ENCODE peak calls at places on chromosomes 16 and 17, in ten cellular contexts. One of them, this sample, is unnamed.
A peak's percentile ranks its signal among the peaks of the same experiment; 100 is the strongest.

GRCh38 chr16:85332175-85332574 is 219.9 kb upstream of the CIBAR2 start:
- DNase-seq in uterus: no peak
- DNase-seq in tibial nerve: no peak
- DNase-seq in gastrocnemius medialis: no peak
- DNase-seq in pancreas: no peak
- DNase-seq in fibroblast of lung: no peak
- DNase-seq in adipocyte: no peak
- DNase-seq in aorta: no peak
- DNase-seq in tibial artery: no peak
- DNase-seq in heart right ventricle: no peak
- DNase-seq in this sample: no peak

GRCh38 chr16:83402969-83403368 is 404.8 kb upstream of the HSBP1 start:
- DNase-seq in fibroblast of lung: peak; percentile 70
- DNase-seq in heart right ventricle: no peak
- DNase-seq in aorta: no peak
- DNase-seq in tibial nerve: no peak
- DNase-seq in uterus: no peak
- DNase-seq in gastrocnemius medialis: no peak
- DNase-seq in tibial artery: no peak
- DNase-seq in adipocyte: no peak
- DNase-seq in pancreas: no peak
- DNase-seq in this sample: no peak

GRCh38 chr17:73639926-73640325 is 4.3 kb downstream of the SDK2 start:
- DNase-seq in adipocyte: no peak
- DNase-seq in tibial artery: peak; percentile 38
- DNase-seq in pancreas: no peak
- DNase-seq in aorta: peak; percentile 56
- DNase-seq in gastrocnemius medialis: no peak
- DNase-seq in heart right ventricle: no peak
- DNase-seq in uterus: no peak
- DNase-seq in tibial nerve: no peak
- DNase-seq in fibroblast of lung: no peak
- DNase-seq in this sample: no peak

GRCh38 chr17:39979865-39980401 is 674 bp upstream of the PSMD3 start:
- DNase-seq in tibial nerve: no peak
- DNase-seq in adipocyte: peak; percentile 66
- DNase-seq in tibial artery: no peak
- DNase-seq in pancreas: no peak
- DNase-seq in aorta: no peak
- DNase-seq in gastrocnemius medialis: no peak
- DNase-seq in uterus: peak; percentile 35
- DNase-seq in fibroblast of lung: peak; percentile 58
- DNase-seq in heart right ventricle: no peak
- DNase-seq in this sample: peak; percentile 19

GRCh38 chr16:51880776-51881175 is 666.2 kb downstream of the TOX3 start:
- DNase-seq in tibial nerve: no peak
- DNase-seq in adipocyte: peak; percentile 67
- DNase-seq in pancreas: no peak
- DNase-seq in tibial artery: no peak
- DNase-seq in heart right ventricle: no peak
- DNase-seq in aorta: no peak
- DNase-seq in uterus: no peak
- DNase-seq in gastrocnemius medialis: no peak
- DNase-seq in fibroblast of lung: peak; percentile 86
- DNase-seq in this sample: no peak

GRCh38 chr16:48526058-48526957 is 83.7 kb downstream of the N4BP1 start:
- DNase-seq in tibial artery: peak; percentile 50
- DNase-seq in fibroblast of lung: peak; percentile 8
- DNase-seq in tibial nerve: no peak
- DNase-seq in aorta: peak; percentile 31
- DNase-seq in pancreas: peak; percentile 47
- DNase-seq in gastrocnemius medialis: no peak
- DNase-seq in uterus: no peak
- DNase-seq in heart right ventricle: no peak
- DNase-seq in adipocyte: no peak
- DNase-seq in this sample: no peak

GRCh38 chr17:7852919-7853692 is 1.8 kb upstream of the TMEM88 start:
- DNase-seq in fibroblast of lung: no peak
- DNase-seq in tibial artery: peak; percentile 64
- DNase-seq in uterus: peak; percentile 26
- DNase-seq in pancreas: peak; percentile 55
- DNase-seq in tibial nerve: no peak
- DNase-seq in aorta: peak; percentile 78
- DNase-seq in heart right ventricle: no peak
- DNase-seq in gastrocnemius medialis: peak; percentile 13
- DNase-seq in adipocyte: no peak
- DNase-seq in this sample: no peak

GRCh38 chr17:47695664-47696376 is 1.9 kb downstream of the TBKBP1 start:
- DNase-seq in pancreas: no peak
- DNase-seq in heart right ventricle: no peak
- DNase-seq in tibial artery: peak; percentile 63
- DNase-seq in tibial nerve: no peak
- DNase-seq in adipocyte: no peak
- DNase-seq in gastrocnemius medialis: peak; percentile 46
- DNase-seq in fibroblast of lung: no peak
- DNase-seq in aorta: peak; percentile 85
- DNase-seq in uterus: no peak
- DNase-seq in this sample: no peak

GRCh38 chr17:65931246-65932149 is 260.4 kb downstream of the CEP112 start:
- DNase-seq in adipocyte: no peak
- DNase-seq in aorta: no peak
- DNase-seq in gastrocnemius medialis: no peak
- DNase-seq in uterus: no peak
- DNase-seq in tibial nerve: no peak
- DNase-seq in heart right ventricle: peak; percentile 60
- DNase-seq in fibroblast of lung: peak; percentile 31
- DNase-seq in tibial artery: no peak
- DNase-seq in pancreas: no peak
- DNase-seq in this sample: no peak

GRCh38 chr16:30010817-30011504 is at the start of gene DOC2A:
- DNase-seq in pancreas: no peak
- DNase-seq in uterus: no peak
- DNase-seq in heart right ventricle: no peak
- DNase-seq in fibroblast of lung: no peak
- DNase-seq in tibial nerve: no peak
- DNase-seq in gastrocnemius medialis: no peak
- DNase-seq in tibial artery: no peak
- DNase-seq in aorta: no peak
- DNase-seq in adipocyte: peak; percentile 43
- DNase-seq in this sample: no peak

GRCh38 chr17:44559288-44560249 is 2.3 kb downstream of the FZD2 start:
- DNase-seq in pancreas: no peak
- DNase-seq in gastrocnemius medialis: no peak
- DNase-seq in fibroblast of lung: peak; percentile 51
- DNase-seq in uterus: no peak
- DNase-seq in aorta: no peak
- DNase-seq in tibial artery: peak; percentile 78
- DNase-seq in tibial nerve: no peak
- DNase-seq in adipocyte: peak; percentile 65
- DNase-seq in heart right ventricle: no peak
- DNase-seq in this sample: peak; percentile 28

GRCh38 chr16:73176577-73177013 is 128.7 kb upstream of the ZFHX3 start:
- DNase-seq in heart right ventricle: no peak
- DNase-seq in fibroblast of lung: peak; percentile 89
- DNase-seq in gastrocnemius medialis: no peak
- DNase-seq in adipocyte: peak; percentile 89
- DNase-seq in pancreas: no peak
- DNase-seq in aorta: no peak
- DNase-seq in uterus: no peak
- DNase-seq in tibial nerve: no peak
- DNase-seq in tibial artery: no peak
- DNase-seq in this sample: no peak

GRCh38 chr16:56758432-56758831 is 28.5 kb downstream of the NUP93 start:
- DNase-seq in heart right ventricle: no peak
- DNase-seq in fibroblast of lung: no peak
- DNase-seq in tibial artery: no peak
- DNase-seq in uterus: no peak
- DNase-seq in tibial nerve: no peak
- DNase-seq in pancreas: no peak
- DNase-seq in adipocyte: no peak
- DNase-seq in aorta: no peak
- DNase-seq in gastrocnemius medialis: no peak
- DNase-seq in this sample: no peak

GRCh38 chr16:11949527-11949926 is 7.7 kb upstream of the NPIPB2 start:
- DNase-seq in aorta: no peak
- DNase-seq in fibroblast of lung: peak; percentile 32
- DNase-seq in heart right ventricle: no peak
- DNase-seq in adipocyte: peak; percentile 67
- DNase-seq in tibial nerve: peak; percentile 11
- DNase-seq in gastrocnemius medialis: no peak
- DNase-seq in uterus: no peak
- DNase-seq in tibial artery: no peak
- DNase-seq in pancreas: no peak
- DNase-seq in this sample: peak; percentile 58

GRCh38 chr17:64048805-64049204 is 28.4 kb upstream of the ICAM2 start:
- DNase-seq in pancreas: no peak
- DNase-seq in uterus: no peak
- DNase-seq in adipocyte: no peak
- DNase-seq in gastrocnemius medialis: no peak
- DNase-seq in fibroblast of lung: no peak
- DNase-seq in aorta: no peak
- DNase-seq in heart right ventricle: no peak
- DNase-seq in tibial artery: no peak
- DNase-seq in tibial nerve: no peak
- DNase-seq in this sample: no peak
- H3K9me3 ChIP-seq in pancreas: no peaks in the 10 kb centered on the region
- H3K9me3 ChIP-seq in uterus: no peaks in the 10 kb centered on the region
- H3K9me3 ChIP-seq in adipocyte: no peaks in the 10 kb centered on the region
- H3K9me3 ChIP-seq in gastrocnemius medialis: no peaks in the 10 kb centered on the region
- H3K9me3 ChIP-seq in fibroblast of lung: no peaks in the 10 kb centered on the region
- H3K9me3 ChIP-seq in aorta: no peaks in the 10 kb centered on the region
- H3K9me3 ChIP-seq in heart right ventricle: no peaks in the 10 kb centered on the region
- H3K9me3 ChIP-seq in tibial artery: no peaks in the 10 kb centered on the region
- H3K9me3 ChIP-seq in tibial nerve: no peaks in the 10 kb centered on the region
- H3K9me3 ChIP-seq in this sample: no peaks in the 10 kb centered on the region

DNA sequence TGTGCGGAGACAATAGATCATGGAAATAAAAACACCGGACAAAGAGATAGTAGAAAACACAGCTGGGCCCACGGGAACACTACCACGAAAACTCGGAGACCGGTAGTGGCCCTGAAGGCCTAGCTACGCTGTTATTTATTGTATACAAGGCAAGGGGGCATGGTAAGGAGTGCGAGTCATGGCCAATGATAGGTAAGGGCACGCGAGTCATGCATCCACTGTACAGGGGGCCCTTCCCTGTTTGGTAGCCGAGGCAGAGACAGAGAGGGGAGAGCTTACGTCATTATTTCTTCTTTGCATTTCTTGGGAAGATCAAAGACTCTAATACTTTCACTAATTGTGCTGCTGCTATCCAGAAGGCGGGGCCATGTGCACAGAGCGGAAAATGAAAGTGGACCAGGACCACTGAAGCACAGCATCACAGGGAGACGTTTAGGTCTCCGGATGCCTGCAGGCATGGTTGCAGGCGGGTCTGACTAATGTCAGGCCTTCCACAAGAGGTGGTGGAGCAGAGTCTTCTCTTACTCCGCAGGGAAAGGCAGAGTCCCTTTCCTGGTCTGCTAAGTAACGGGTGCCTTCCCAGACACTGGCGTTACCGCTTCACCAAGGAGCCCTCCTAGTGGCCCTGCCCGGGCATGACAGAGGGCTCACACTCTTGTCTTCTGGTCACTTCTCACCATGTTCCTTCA is 74.4 kb upstream of the ARL4D start:
- DNase-seq in tibial nerve: no peak
- DNase-seq in uterus: no peak
- DNase-seq in aorta: no peak
- DNase-seq in gastrocnemius medialis: no peak
- DNase-seq in heart right ventricle: no peak
- DNase-seq in tibial artery: peak; percentile 37
- DNase-seq in adipocyte: no peak
- DNase-seq in pancreas: no peak
- DNase-seq in fibroblast of lung: no peak
- DNase-seq in this sample: peak; percentile 46
- H3K4me3 ChIP-seq in tibial nerve: no peak overlapping the region
- H3K4me3 ChIP-seq in uterus: no peak overlapping the region
- H3K4me3 ChIP-seq in aorta: no peak overlapping the region
- H3K4me3 ChIP-seq in gastrocnemius medialis: no peak overlapping the region
- H3K4me3 ChIP-seq in heart right ventricle: no peak overlapping the region
- H3K4me3 ChIP-seq in tibial artery: no peak overlapping the region
- H3K4me3 ChIP-seq in adipocyte: no peak overlapping the region
- H3K4me3 ChIP-seq in pancreas: no peak overlapping the region
- H3K4me3 ChIP-seq in fibroblast of lung: no peak overlapping the region
- H3K4me3 ChIP-seq in this sample: no peak overlapping the region

GRCh38 chr16:71902656-71903365 is 7.5 kb downstream of the IST1 start:
- DNase-seq in tibial artery: no peak
- DNase-seq in tibial nerve: no peak
- DNase-seq in pancreas: no peak
- DNase-seq in uterus: no peak
- DNase-seq in aorta: no peak
- DNase-seq in gastrocnemius medialis: no peak
- DNase-seq in heart right ventricle: no peak
- DNase-seq in fibroblast of lung: no peak
- DNase-seq in adipocyte: no peak
- DNase-seq in this sample: no peak
- H3K4me1 ChIP-seq in tibial artery: peaks cover 86% of the 10 kb centered on the region
- H3K4me1 ChIP-seq in tibial nerve: no peaks in the 10 kb centered on the region
- H3K4me1 ChIP-seq in pancreas: no peaks in the 10 kb centered on the region
- H3K4me1 ChIP-seq in uterus: peaks cover 1% of the 10 kb centered on the region
- H3K4me1 ChIP-seq in aorta: no peaks in the 10 kb centered on the region
- H3K4me1 ChIP-seq in gastrocnemius medialis: peaks cover 31% of the 10 kb centered on the region
- H3K4me1 ChIP-seq in heart right ventricle: peaks cover 24% of the 10 kb centered on the region
- H3K4me1 ChIP-seq in fibroblast of lung: no peaks in the 10 kb centered on the region
- H3K4me1 ChIP-seq in adipocyte: peaks cover 19% of the 10 kb centered on the region
- H3K4me1 ChIP-seq in this sample: peaks cover 22% of the 10 kb centered on the region

DNA sequence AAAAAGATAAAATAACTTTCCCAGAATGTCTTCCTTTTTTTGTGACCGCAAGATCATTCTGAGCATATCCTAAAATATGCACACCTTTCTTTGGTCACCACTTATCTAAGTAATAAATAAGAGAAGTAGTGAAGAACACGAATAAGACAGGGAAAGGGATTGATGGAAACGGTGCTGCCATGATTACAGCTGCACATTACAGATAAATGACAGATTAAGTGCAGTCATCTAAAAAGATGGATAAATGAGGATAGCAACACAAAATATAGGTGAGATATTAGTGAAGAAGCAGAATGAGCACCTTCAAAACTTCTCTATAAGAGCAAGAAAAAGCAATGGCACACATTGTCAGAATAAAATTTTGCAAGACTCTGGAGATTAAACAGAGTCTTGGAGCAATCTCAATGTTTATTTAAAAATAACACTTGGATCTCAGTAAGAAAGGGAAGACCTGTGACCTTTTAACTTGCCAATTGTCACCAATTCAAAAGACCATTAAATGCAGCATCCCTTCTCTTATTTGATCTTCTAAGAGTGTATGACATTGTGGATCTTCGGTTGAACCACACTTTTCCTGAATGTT is 567.1 kb downstream of the KCNJ2 start:
- DNase-seq in heart right ventricle: no peak
- DNase-seq in uterus: no peak
- DNase-seq in gastrocnemius medialis: no peak
- DNase-seq in tibial artery: no peak
- DNase-seq in fibroblast of lung: no peak
- DNase-seq in pancreas: no peak
- DNase-seq in aorta: no peak
- DNase-seq in tibial nerve: no peak
- DNase-seq in adipocyte: no peak
- DNase-seq in this sample: no peak
- H3K9me3 ChIP-seq in heart right ventricle: no peaks in the 10 kb centered on the region
- H3K9me3 ChIP-seq in uterus: no peaks in the 10 kb centered on the region
- H3K9me3 ChIP-seq in gastrocnemius medialis: no peaks in the 10 kb centered on the region
- H3K9me3 ChIP-seq in tibial artery: no peaks in the 10 kb centered on the region
- H3K9me3 ChIP-seq in fibroblast of lung: no peaks in the 10 kb centered on the region
- H3K9me3 ChIP-seq in pancreas: no peaks in the 10 kb centered on the region
- H3K9me3 ChIP-seq in aorta: no peaks in the 10 kb centered on the region
- H3K9me3 ChIP-seq in tibial nerve: no peaks in the 10 kb centered on the region
- H3K9me3 ChIP-seq in adipocyte: no peaks in the 10 kb centered on the region
- H3K9me3 ChIP-seq in this sample: no peaks in the 10 kb centered on the region